ENCODE peak calls at places on chromosomes 11 and 22, in five cellular contexts. One of them, this sample, is unnamed.

GRCh38 chr22:29306830-29307657 is 594 bp downstream of the GAS2L1 start:
- DNase-seq in fibroblast of pulmonary artery: peak
- DNase-seq in astrocyte of the cerebellum: no peak
- DNase-seq in effector memory CD4-positive, alpha-beta T cell: peak
- DNase-seq in GM12865: no peak
- DNase-seq in this sample: peak

GRCh38 chr22:39489094-39490068 is 12.7 kb upstream of the MIEF1 start:
- DNase-seq in fibroblast of pulmonary artery: no peak
- DNase-seq in astrocyte of the cerebellum: no peak
- DNase-seq in effector memory CD4-positive, alpha-beta T cell: no peak
- DNase-seq in GM12865: no peak
- DNase-seq in this sample: no peak

GRCh38 chr11:6926208-6927029 is at the start of gene ZNF215:
- DNase-seq in fibroblast of pulmonary artery: peak
- DNase-seq in astrocyte of the cerebellum: peak
- DNase-seq in effector memory CD4-positive, alpha-beta T cell: no peak
- DNase-seq in GM12865: peak
- DNase-seq in this sample: peak

GRCh38 chr11:70423523-70424505 is 25.5 kb downstream of the CTTN start:
- DNase-seq in fibroblast of pulmonary artery: peak
- DNase-seq in astrocyte of the cerebellum: peak
- DNase-seq in effector memory CD4-positive, alpha-beta T cell: no peak
- DNase-seq in GM12865: peak
- DNase-seq in this sample: peak

GRCh38 chr11:71474771-71475483 is 21.9 kb downstream of the NADSYN1 start:
- DNase-seq in fibroblast of pulmonary artery: no peak
- DNase-seq in astrocyte of the cerebellum: no peak
- DNase-seq in effector memory CD4-positive, alpha-beta T cell: no peak
- DNase-seq in GM12865: no peak
- DNase-seq in this sample: no peak

GRCh38 chr11:5593146-5593545 is 3.3 kb upstream of the TRIM6 start:
- DNase-seq in fibroblast of pulmonary artery: no peak
- DNase-seq in astrocyte of the cerebellum: no peak
- DNase-seq in effector memory CD4-positive, alpha-beta T cell: no peak
- DNase-seq in GM12865: no peak
- DNase-seq in this sample: no peak

GRCh38 chr11:13160302-13160701 is 117.3 kb upstream of the BMAL1 start:
- DNase-seq in fibroblast of pulmonary artery: no peak
- DNase-seq in astrocyte of the cerebellum: no peak
- DNase-seq in effector memory CD4-positive, alpha-beta T cell: no peak
- DNase-seq in GM12865: no peak
- DNase-seq in this sample: no peak

GRCh38 chr11:110824912-110825311 is 112.7 kb upstream of the ARHGAP20 start:
- DNase-seq in fibroblast of pulmonary artery: no peak
- DNase-seq in astrocyte of the cerebellum: no peak
- DNase-seq in effector memory CD4-positive, alpha-beta T cell: no peak
- DNase-seq in GM12865: no peak
- DNase-seq in this sample: no peak

GRCh38 chr11:17703951-17704350 is 15.4 kb upstream of the MYOD1 start:
- DNase-seq in fibroblast of pulmonary artery: peak
- DNase-seq in astrocyte of the cerebellum: no peak
- DNase-seq in effector memory CD4-positive, alpha-beta T cell: no peak
- DNase-seq in GM12865: peak
- DNase-seq in this sample: peak

GRCh38 chr22:30234786-30235470 is 11.6 kb downstream of the LIF start:
- DNase-seq in fibroblast of pulmonary artery: no peak
- DNase-seq in astrocyte of the cerebellum: peak
- DNase-seq in effector memory CD4-positive, alpha-beta T cell: no peak
- DNase-seq in GM12865: no peak
- DNase-seq in this sample: peak

GRCh38 chr22:29695129-29695926 is 24.5 kb upstream of the CABP7 start:
- DNase-seq in fibroblast of pulmonary artery: no peak
- DNase-seq in astrocyte of the cerebellum: no peak
- DNase-seq in effector memory CD4-positive, alpha-beta T cell: no peak
- DNase-seq in GM12865: no peak
- DNase-seq in this sample: no peak

GRCh38 chr11:10211470-10211869 is 82.5 kb downstream of the SBF2 start:
- DNase-seq in fibroblast of pulmonary artery: no peak
- DNase-seq in astrocyte of the cerebellum: no peak
- DNase-seq in effector memory CD4-positive, alpha-beta T cell: no peak
- DNase-seq in GM12865: no peak
- DNase-seq in this sample: no peak

DNA sequence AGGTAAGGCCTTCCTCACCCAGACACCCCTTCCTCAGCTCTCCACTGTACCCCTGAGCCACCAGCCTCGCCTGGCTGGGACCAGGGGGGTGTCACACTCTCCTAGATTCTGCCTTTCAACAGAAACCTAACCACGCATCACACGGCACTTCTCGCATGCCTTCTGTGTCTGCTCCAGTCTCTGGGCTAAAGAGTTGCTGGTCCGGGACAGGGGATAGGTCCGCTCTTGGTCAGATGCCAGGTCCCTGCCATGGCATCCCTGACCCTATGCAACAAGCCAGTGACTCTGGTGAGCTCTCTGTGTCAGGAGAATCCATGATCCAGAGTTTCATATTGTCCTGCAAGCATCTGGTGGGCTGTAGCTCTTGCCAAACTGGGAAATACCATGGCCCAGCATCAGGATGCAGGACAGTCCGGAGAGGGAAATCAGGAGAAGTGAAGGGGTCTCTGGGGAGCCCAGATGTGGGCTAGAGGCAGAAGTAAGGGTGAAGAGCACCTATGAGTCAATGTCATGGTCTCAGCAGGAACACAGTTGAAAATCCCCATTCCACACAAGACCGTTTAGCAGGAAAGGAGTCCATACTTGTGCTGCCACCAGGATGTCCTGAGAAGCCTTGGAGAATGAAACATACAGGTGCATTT is 14.1 kb downstream of the IGLL5 start:
- DNase-seq in fibroblast of pulmonary artery: no peak
- DNase-seq in astrocyte of the cerebellum: no peak
- DNase-seq in effector memory CD4-positive, alpha-beta T cell: no peak
- DNase-seq in GM12865: no peak
- DNase-seq in this sample: no peak
- H3K4me3 ChIP-seq in fibroblast of pulmonary artery: no peak
- H3K4me3 ChIP-seq in astrocyte of the cerebellum: no peak
- H3K4me3 ChIP-seq in effector memory CD4-positive, alpha-beta T cell: no peak
- H3K4me3 ChIP-seq in GM12865: no peak
- H3K4me3 ChIP-seq in this sample: no peak

GRCh38 chr11:57475191-57475590 is 14.9 kb downstream of the RTN4RL2 start:
- DNase-seq in fibroblast of pulmonary artery: peak
- DNase-seq in astrocyte of the cerebellum: no peak
- DNase-seq in effector memory CD4-positive, alpha-beta T cell: no peak
- DNase-seq in GM12865: no peak
- DNase-seq in this sample: no peak

GRCh38 chr11:57476883-57477506 is 16.7 kb downstream of the RTN4RL2 start:
- DNase-seq in fibroblast of pulmonary artery: no peak
- DNase-seq in astrocyte of the cerebellum: no peak
- DNase-seq in effector memory CD4-positive, alpha-beta T cell: no peak
- DNase-seq in GM12865: peak
- DNase-seq in this sample: peak

GRCh38 chr11:57476223-57476882 is 16.0 kb downstream of the RTN4RL2 start:
- DNase-seq in fibroblast of pulmonary artery: no peak
- DNase-seq in astrocyte of the cerebellum: no peak
- DNase-seq in effector memory CD4-positive, alpha-beta T cell: no peak
- DNase-seq in GM12865: peak
- DNase-seq in this sample: no peak

GRCh38 chr11:57474751-57475115 is 14.4 kb downstream of the RTN4RL2 start:
- DNase-seq in fibroblast of pulmonary artery: no peak
- DNase-seq in astrocyte of the cerebellum: no peak
- DNase-seq in effector memory CD4-positive, alpha-beta T cell: no peak
- DNase-seq in GM12865: no peak
- DNase-seq in this sample: no peak

DNA sequence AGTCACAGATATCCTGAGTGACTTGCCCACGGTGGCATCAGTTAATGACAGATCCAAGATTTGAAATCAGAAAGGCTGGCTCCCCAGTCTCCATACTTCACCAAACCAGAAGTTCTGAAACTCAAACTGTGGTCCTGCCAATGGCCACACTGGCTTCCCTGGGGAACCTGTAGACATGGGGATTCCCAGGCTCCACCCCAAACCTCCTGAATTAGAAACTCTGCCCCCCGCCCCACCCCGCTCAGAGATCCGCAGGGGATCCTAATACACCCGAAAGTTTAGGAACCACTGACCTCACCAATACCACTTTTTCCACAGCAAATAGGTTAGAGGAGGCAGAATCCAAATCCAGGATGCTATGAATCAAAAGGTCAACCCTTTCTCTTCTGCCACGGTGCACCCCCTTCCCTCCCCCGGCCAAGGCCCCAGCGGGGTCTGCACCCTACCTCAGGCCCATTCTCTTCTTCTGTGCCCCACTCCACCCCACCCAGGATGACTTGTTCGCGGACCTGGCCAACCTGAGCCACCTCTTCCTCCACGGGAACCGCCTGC is 15.4 kb downstream of the RTN4RL2 start:
- DNase-seq in fibroblast of pulmonary artery: no peak
- DNase-seq in astrocyte of the cerebellum: no peak
- DNase-seq in effector memory CD4-positive, alpha-beta T cell: no peak
- DNase-seq in GM12865: peak
- DNase-seq in this sample: no peak
- H3K4me3 ChIP-seq in fibroblast of pulmonary artery: no peak
- H3K4me3 ChIP-seq in astrocyte of the cerebellum: peak
- H3K4me3 ChIP-seq in effector memory CD4-positive, alpha-beta T cell: peak
- H3K4me3 ChIP-seq in GM12865: peak
- H3K4me3 ChIP-seq in this sample: no peak

GRCh38 chr22:41052661-41053490 is 39.5 kb upstream of the EP300 start:
- DNase-seq in fibroblast of pulmonary artery: peak
- DNase-seq in astrocyte of the cerebellum: peak
- DNase-seq in effector memory CD4-positive, alpha-beta T cell: no peak
- DNase-seq in GM12865: no peak
- DNase-seq in this sample: peak
- H3K4me3 ChIP-seq in fibroblast of pulmonary artery: no peak
- H3K4me3 ChIP-seq in astrocyte of the cerebellum: no peak
- H3K4me3 ChIP-seq in effector memory CD4-positive, alpha-beta T cell: no peak
- H3K4me3 ChIP-seq in GM12865: no peak
- H3K4me3 ChIP-seq in this sample: no peak

GRCh38 chr11:76667856-76668255 is 2.7 kb downstream of the LRRC32 start:
- DNase-seq in fibroblast of pulmonary artery: no peak
- DNase-seq in astrocyte of the cerebellum: no peak
- DNase-seq in effector memory CD4-positive, alpha-beta T cell: no peak
- DNase-seq in GM12865: no peak
- DNase-seq in this sample: no peak
- H3K4me3 ChIP-seq in fibroblast of pulmonary artery: no peak
- H3K4me3 ChIP-seq in astrocyte of the cerebellum: no peak
- H3K4me3 ChIP-seq in effector memory CD4-positive, alpha-beta T cell: no peak
- H3K4me3 ChIP-seq in GM12865: no peak
- H3K4me3 ChIP-seq in this sample: no peak

DNA sequence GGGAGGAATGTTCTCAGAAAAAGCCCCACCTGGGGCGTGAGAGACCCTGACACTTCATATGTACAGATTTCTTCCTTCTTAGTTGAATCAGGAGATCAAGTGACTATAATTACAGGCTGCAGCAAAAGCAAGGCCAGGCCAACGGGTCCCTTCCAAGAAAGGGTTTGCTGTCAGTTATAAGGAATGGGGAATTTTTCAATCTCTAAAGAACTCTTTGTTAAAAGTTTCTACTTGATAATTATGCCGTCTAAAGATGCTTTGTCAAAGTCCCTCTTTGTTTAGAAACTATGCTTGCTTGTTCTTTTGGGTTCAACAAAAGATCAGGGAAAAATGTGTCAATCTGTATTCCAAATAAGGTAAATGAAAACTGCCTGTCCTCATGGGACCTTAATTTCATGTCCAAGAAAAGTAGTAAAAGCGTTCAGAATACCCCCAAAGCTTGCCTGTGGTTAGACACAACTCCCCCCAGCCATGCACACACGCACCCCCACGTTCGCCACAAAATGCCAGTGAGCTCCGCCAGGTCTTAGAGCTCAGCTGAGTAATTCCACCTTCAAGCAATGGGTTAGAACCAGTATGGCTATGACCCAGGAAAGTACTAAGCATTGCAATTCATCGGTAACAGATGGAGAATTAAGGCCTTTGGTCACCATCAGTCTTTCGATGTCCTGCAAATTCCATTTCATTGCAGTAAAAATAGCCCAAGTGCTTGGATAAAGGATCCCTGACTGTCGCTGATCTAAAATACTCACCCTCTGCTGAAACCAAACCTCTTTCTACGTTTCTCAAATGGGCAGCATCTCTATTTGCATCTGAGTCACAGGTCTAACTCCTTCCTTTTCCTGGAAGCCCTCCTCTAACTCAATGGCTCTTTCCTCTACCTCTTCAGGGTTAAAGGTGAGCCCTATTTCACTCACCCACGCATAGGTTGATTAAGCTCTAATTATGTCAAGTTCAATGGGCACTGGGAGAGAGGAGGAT is 419.2 kb upstream of the SYN3 start:
- DNase-seq in fibroblast of pulmonary artery: no peak
- DNase-seq in astrocyte of the cerebellum: peak
- DNase-seq in effector memory CD4-positive, alpha-beta T cell: no peak
- DNase-seq in GM12865: peak
- DNase-seq in this sample: no peak
- H3K4me3 ChIP-seq in fibroblast of pulmonary artery: no peak
- H3K4me3 ChIP-seq in astrocyte of the cerebellum: no peak
- H3K4me3 ChIP-seq in effector memory CD4-positive, alpha-beta T cell: no peak
- H3K4me3 ChIP-seq in GM12865: no peak
- H3K4me3 ChIP-seq in this sample: no peak

GRCh38 chr11:126051117-126051516 is 11.5 kb downstream of the CDON start:
- DNase-seq in fibroblast of pulmonary artery: no peak
- DNase-seq in astrocyte of the cerebellum: no peak
- DNase-seq in effector memory CD4-positive, alpha-beta T cell: no peak
- DNase-seq in GM12865: no peak
- DNase-seq in this sample: no peak
- H3K4me3 ChIP-seq in fibroblast of pulmonary artery: no peak
- H3K4me3 ChIP-seq in astrocyte of the cerebellum: no peak
- H3K4me3 ChIP-seq in effector memory CD4-positive, alpha-beta T cell: no peak
- H3K4me3 ChIP-seq in GM12865: no peak
- H3K4me3 ChIP-seq in this sample: no peak

GRCh38 chr22:40679249-40679963 is at the start of gene MCHR1:
- DNase-seq in fibroblast of pulmonary artery: no peak
- DNase-seq in astrocyte of the cerebellum: no peak
- DNase-seq in effector memory CD4-positive, alpha-beta T cell: no peak
- DNase-seq in GM12865: no peak
- DNase-seq in this sample: no peak
- H3K4me3 ChIP-seq in fibroblast of pulmonary artery: peak
- H3K4me3 ChIP-seq in astrocyte of the cerebellum: peak
- H3K4me3 ChIP-seq in effector memory CD4-positive, alpha-beta T cell: no peak
- H3K4me3 ChIP-seq in GM12865: no peak
- H3K4me3 ChIP-seq in this sample: no peak

DNA sequence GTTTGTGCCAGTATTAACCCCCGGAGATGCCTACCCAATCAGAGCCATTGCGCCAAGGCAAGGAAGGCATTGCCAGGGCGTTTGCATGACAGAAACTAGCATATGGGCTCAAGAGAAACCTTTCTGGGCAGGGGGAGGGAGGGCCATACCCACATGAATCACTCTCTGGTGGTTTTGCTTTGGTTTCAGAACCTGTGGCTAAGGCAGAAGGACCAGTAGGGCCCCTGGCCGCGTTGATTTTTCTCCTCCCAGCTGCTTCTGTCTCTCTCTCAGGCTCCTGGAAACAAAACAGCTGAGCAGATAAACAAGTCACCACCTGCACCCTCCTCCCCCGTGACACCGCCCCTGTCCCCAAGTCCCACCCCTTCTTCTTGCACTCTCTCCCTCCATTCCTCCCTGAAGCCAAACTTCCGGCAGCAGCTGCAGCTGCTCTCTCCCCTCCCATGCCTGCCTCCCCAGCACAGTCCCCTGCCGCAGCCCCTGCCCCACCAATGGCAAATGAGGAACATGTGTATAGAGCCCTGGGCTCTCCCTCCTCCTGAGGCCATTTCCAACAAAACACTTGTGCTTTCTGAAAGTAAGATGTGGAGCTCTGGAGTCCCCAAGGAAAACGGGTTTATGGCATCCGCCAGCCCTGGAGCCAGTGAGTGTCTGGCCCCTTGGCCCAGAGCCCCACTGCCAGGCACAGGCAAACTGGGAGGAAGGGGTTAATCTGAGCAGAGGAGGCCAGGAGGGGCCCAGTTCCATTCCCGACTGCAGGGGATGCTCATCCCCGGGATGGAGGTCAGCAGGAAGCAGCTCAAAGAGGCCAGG is 39.0 kb upstream of the ADA2 start:
- DNase-seq in fibroblast of pulmonary artery: peak
- DNase-seq in astrocyte of the cerebellum: peak
- DNase-seq in effector memory CD4-positive, alpha-beta T cell: no peak
- DNase-seq in GM12865: peak
- DNase-seq in this sample: peak
- H3K4me3 ChIP-seq in fibroblast of pulmonary artery: no peak
- H3K4me3 ChIP-seq in astrocyte of the cerebellum: no peak
- H3K4me3 ChIP-seq in effector memory CD4-positive, alpha-beta T cell: peak
- H3K4me3 ChIP-seq in GM12865: peak
- H3K4me3 ChIP-seq in this sample: no peak

This sample was measured in mesendoderm.